ENCODE peak calls at places on chromosomes 7 and 10, in ten cellular contexts. W is brain microvascular endothelial cell; C is CD4-positive, alpha-beta T cell; A is left ventricle myocardium inferior; F is CD8-positive, alpha-beta T cell; K is mammary epithelial cell; J is A673; Y is AG04450; U is HCT116; S is IMR-90. H is an unnamed sample.

GRCh38 chr7:24812313-24812945 is 55.2 kb upstream of the GSDME start:
- DNase-seq in W (no peak), C (peak), A (peak), F (peak), K (peak), J (peak), Y (no peak), U (no peak), S (peak), H (no peak)

GRCh38 chr10:86950349-86950748 is 7.1 kb downstream of the MMRN2 start:
- DNase-seq in W (no peak), C (no peak), A (no peak), F (no peak), K (no peak), J (no peak), Y (no peak), U (no peak), S (no peak), H (peak)

GRCh38 chr10:10677479-10677878 is 340.2 kb upstream of the CELF2 start:
- DNase-seq in W (peak), C (no peak), A (peak), F (no peak), K (peak), J (peak), Y (peak), U (no peak), S (peak), H (no peak)

GRCh38 chr7:23055582-23056178 is 41.8 kb upstream of the HYCC1 start:
- DNase-seq in W (peak), C (peak), A (no peak), F (peak), K (peak), J (peak), Y (peak), U (peak), S (peak), H (no peak)

GRCh38 chr10:132395704-132396494 is 1.1 kb upstream of the PWWP2B start:
- DNase-seq in W (no peak), C (no peak), A (peak), F (peak), K (no peak), J (no peak), Y (no peak), U (no peak), S (no peak), H (peak)

GRCh38 chr7:46220066-46220630 is 299.1 kb upstream of the IGFBP3 start:
- DNase-seq in W (no peak), C (no peak), A (no peak), F (no peak), K (peak), J (no peak), Y (no peak), U (no peak), S (peak), H (no peak)

GRCh38 chr7:119175916-119176627 is 951.6 kb downstream of the ANKRD7 start:
- DNase-seq in W (peak), C (no peak), A (no peak), F (no peak), K (peak), J (peak), Y (peak), U (peak), S (peak), H (no peak)

GRCh38 chr7:11524476-11525398 is 307.3 kb downstream of the THSD7A start:
- DNase-seq in W (no peak), C (no peak), A (no peak), F (no peak), K (no peak), J (peak), Y (no peak), U (no peak), S (no peak), H (no peak)

GRCh38 chr10:96721207-96721572 is 876 bp upstream of the PIK3AP1 start:
- DNase-seq in W (no peak), C (no peak), A (no peak), F (no peak), K (no peak), J (no peak), Y (no peak), U (no peak), S (no peak), H (no peak)

GRCh38 chr7:103811315-103811714 is 178.1 kb downstream of the RELN start:
- DNase-seq in W (no peak), C (no peak), A (no peak), F (no peak), K (no peak), J (no peak), Y (no peak), U (no peak), S (no peak), H (no peak)

GRCh38 chr10:103727546-103727963 is 127.8 kb downstream of the SH3PXD2A start:
- DNase-seq in W (no peak), C (no peak), A (peak), F (no peak), K (no peak), J (no peak), Y (no peak), U (no peak), S (no peak), H (peak)

DNA sequence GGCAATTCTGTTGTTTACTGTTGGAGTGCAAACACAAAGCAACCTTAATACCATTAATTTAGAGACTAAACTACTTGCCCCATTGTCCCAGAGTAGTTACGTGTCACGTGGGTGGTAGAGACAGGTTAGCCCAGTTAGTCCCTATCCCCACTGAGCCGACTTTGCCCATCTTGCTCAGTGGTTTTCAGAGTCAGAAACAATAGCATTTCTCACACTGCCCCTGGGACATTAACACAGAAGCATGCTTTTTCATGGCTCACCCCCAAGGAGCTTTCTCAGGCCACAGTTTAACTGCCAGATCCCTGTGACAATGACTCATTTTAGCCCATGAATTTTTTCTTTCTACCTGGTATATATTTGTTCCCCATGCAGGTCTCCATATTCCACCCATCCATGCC is 271.0 kb downstream of the POU6F2 start:
- DNase-seq in W (no peak), C (no peak), A (no peak), F (no peak), K (no peak), J (no peak), Y (no peak), U (no peak), S (no peak), H (no peak)
- H3K27ac ChIP-seq in W (no peak), C (no peak), A (no peak), F (no peak), K (no peak), J (no peak), Y (no peak), U (no peak), S (no peak), H (no peak)

GRCh38 chr10:48439581-48440041 is 133.1 kb downstream of the MAPK8 start:
- DNase-seq in W (no peak), C (no peak), A (no peak), F (no peak), K (no peak), J (no peak), Y (no peak), U (no peak), S (peak), H (no peak)
- H3K27ac ChIP-seq in W (peak), C (no peak), A (no peak), F (no peak), K (no peak), J (no peak), Y (peak), U (no peak), S (peak), H (no peak)

GRCh38 chr7:137900137-137900536 is 53.4 kb upstream of the DGKI start:
- DNase-seq in W (no peak), C (no peak), A (no peak), F (no peak), K (no peak), J (peak), Y (no peak), U (no peak), S (no peak), H (no peak)

GRCh38 chr7:137908106-137908505 is 61.3 kb upstream of the DGKI start:
- DNase-seq in W (no peak), C (no peak), A (no peak), F (no peak), K (no peak), J (no peak), Y (no peak), U (no peak), S (no peak), H (no peak)

GRCh38 chr7:137898839-137899681 is 52.3 kb upstream of the DGKI start:
- DNase-seq in W (peak), C (peak), A (peak), F (peak), K (peak), J (peak), Y (peak), U (peak), S (peak), H (peak)

GRCh38 chr7:137904826-137905225 is 58.1 kb upstream of the DGKI start:
- DNase-seq in W (no peak), C (no peak), A (no peak), F (no peak), K (no peak), J (no peak), Y (no peak), U (no peak), S (peak), H (no peak)

DNA sequence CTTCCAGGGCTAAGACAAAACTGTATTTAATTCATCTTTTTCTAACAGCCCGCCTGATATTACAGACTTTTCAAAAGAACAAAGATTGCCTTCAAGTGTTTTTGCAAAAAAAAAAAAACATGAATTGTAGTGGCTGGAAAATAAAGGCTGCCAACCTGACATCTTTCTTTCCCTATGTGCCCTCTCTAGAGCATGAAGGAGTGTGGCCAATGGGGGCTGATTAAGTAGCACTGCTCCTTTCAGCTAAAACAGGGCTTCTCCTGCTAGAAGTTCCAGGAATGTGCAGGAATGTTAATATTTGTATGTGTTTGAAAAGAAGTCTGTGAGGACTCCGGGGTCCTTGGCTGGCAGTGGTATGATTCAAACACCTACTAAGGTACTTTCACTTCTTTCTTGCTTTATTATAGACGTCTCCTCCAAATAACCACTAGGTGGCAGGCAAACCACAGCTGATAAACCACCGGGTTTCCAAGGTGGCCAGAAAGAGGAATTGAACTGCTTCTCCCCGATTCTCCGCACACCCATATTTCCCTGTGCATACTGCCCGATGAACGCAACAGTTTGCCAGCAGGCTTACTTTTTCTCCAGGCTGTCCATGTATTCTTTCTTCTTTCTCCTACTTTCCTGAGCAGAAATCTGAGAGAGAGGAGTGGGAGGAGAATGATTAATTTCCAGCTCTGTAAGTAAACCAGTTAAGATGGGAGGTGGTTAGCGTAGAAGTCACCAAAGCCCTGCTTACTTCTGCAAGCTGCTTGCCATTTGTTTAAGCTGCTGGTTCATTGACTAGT is 56.8 kb upstream of the DGKI start:
- DNase-seq in W (peak), C (peak), A (no peak), F (peak), K (peak), J (peak), Y (peak), U (peak), S (peak), H (peak)
- H3K27ac ChIP-seq in W (peak), C (no peak), A (peak), F (no peak), K (no peak), J (no peak), Y (peak), U (no peak), S (no peak), H (no peak)

GRCh38 chr7:130973637-130974036 is 239.6 kb upstream of the KLF14 start:
- DNase-seq in W (no peak), C (no peak), A (no peak), F (no peak), K (no peak), J (no peak), Y (no peak), U (no peak), S (no peak), H (no peak)

GRCh38 chr7:130970196-130970595 is 236.2 kb upstream of the KLF14 start:
- DNase-seq in W (no peak), C (no peak), A (no peak), F (no peak), K (no peak), J (no peak), Y (no peak), U (no peak), S (no peak), H (no peak)

GRCh38 chr7:130972201-130972600 is 238.2 kb upstream of the KLF14 start:
- DNase-seq in W (no peak), C (no peak), A (no peak), F (no peak), K (no peak), J (no peak), Y (no peak), U (no peak), S (no peak), H (no peak)

GRCh38 chr7:130970696-130971095 is 236.7 kb upstream of the KLF14 start:
- DNase-seq in W (no peak), C (no peak), A (no peak), F (no peak), K (no peak), J (peak), Y (no peak), U (no peak), S (peak), H (no peak)

DNA sequence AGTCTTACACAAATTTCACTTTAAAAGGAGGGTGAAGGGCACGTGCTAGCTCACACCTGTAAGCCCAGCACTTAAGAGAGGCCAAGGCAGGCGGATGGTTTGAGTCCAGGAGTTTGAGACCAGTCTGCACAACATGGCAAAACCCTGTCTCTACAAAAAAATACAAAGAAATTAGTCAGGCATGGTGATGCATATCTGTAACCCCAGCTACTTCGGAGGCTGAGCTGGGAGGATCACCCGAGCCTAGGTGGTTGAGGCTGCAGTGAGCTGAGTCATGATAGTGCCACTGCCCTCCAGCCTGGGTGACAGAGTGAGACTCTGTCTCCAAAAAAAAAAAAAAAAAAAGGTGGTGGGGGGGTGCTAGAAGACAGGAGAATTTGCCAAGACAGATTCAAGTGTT is 237.3 kb upstream of the KLF14 start:
- DNase-seq in W (no peak), C (no peak), A (no peak), F (peak), K (no peak), J (no peak), Y (no peak), U (no peak), S (no peak), H (no peak)
- H3K27ac ChIP-seq in W (no peak), C (no peak), A (peak), F (no peak), K (no peak), J (peak), Y (no peak), U (peak), S (no peak), H (peak)

DNA sequence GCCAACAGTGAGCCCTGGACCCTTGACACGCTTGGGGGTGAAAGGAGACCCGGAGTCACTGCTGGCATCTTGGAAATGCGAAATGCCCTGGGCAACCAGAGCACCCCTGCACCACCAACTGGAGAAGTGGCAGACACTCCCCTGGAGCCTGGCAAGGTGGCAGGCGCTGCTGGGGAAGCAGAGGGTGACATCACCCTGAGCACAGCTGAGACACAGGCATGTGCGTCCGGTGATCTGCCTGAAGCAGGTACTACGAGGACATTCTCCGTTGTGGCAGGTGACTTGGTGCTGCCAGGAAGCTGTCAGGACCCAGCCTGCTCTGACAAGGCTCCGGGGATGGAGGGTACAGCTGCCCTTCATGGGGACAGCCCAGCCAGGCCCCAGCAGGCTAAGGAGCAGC is 98.5 kb downstream of the TACC2 start:
- DNase-seq in W (no peak), C (no peak), A (no peak), F (no peak), K (no peak), J (no peak), Y (no peak), U (no peak), S (no peak), H (no peak)
- H3K27ac ChIP-seq in W (no peak), C (no peak), A (peak), F (no peak), K (no peak), J (no peak), Y (no peak), U (no peak), S (no peak), H (no peak)

GRCh38 chr10:121976607-121977006 is 1.6 kb upstream of the NSMCE4A start:
- DNase-seq in W (no peak), C (no peak), A (no peak), F (no peak), K (no peak), J (no peak), Y (no peak), U (no peak), S (no peak), H (no peak)

GRCh38 chr10:121978511-121978910 is 3.5 kb upstream of the NSMCE4A start:
- DNase-seq in W (no peak), C (no peak), A (no peak), F (no peak), K (no peak), J (no peak), Y (no peak), U (no peak), S (no peak), H (no peak)

GRCh38 chr10:121974535-121975294 is at the start of gene NSMCE4A:
- DNase-seq in W (peak), C (peak), A (peak), F (peak), K (peak), J (peak), Y (peak), U (peak), S (peak), H (peak)

GRCh38 chr10:121975295-121976086 is 474 bp upstream of the NSMCE4A start:
- DNase-seq in W (no peak), C (no peak), A (no peak), F (no peak), K (no peak), J (no peak), Y (no peak), U (no peak), S (no peak), H (no peak)

DNA sequence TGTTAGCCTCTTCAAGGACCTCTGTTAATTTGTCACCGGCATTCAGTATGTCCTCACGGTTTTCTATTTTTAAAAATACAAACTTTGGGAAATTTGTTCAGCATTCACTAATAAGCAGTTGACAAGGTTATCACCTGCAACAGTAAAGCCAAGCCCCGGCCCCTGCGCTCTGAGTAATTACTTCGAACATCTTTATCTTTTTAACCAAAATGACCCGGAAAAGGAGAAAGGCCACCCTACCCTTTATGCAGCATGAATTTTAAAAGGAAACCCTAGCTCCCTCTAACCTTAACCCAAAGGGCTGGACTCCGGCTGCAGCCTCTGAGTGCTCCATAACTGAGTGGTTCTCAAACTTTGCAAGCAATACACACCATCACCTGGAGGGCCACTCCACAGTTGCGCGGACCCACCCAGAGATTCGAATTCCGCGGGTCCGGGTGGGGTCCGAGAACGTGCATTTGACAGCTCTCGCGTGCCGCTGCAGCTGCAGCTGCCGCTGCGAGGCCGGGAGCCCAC is 940 bp downstream of the NSMCE4A start:
- DNase-seq in W (no peak), C (peak), A (no peak), F (no peak), K (no peak), J (no peak), Y (no peak), U (no peak), S (no peak), H (no peak)
- H3K27ac ChIP-seq in W (no peak), C (no peak), A (peak), F (peak), K (peak), J (peak), Y (peak), U (peak), S (peak), H (peak)

GRCh38 chr10:46006219-46006618 is 24.2 kb downstream of the NCOA4 start:
- DNase-seq in W (no peak), C (no peak), A (no peak), F (no peak), K (peak), J (peak), Y (peak), U (no peak), S (peak), H (no peak)
- H3K27ac ChIP-seq in W (no peak), C (no peak), A (no peak), F (no peak), K (no peak), J (no peak), Y (no peak), U (peak), S (no peak), H (no peak)

H was measured in sigmoid colon.